ENCODE peak calls at places on chromosome 2, in four cellular contexts. B, V, L and C are unnamed samples.

GRCh38 chr2:40760071-40760666 is 308.3 kb upstream of the SLC8A1 start:
- DNase-seq in B (peak; percentile 57), V (peak; percentile 69), L (no peak), C (peak; percentile 74)

GRCh38 chr2:238821391-238821790 is 26.5 kb upstream of the TWIST2 start:
- DNase-seq in B (no peak), V (peak; percentile 39), L (no peak), C (no peak)

GRCh38 chr2:160390544-160391258 is 102.9 kb downstream of the RBMS1 start:
- DNase-seq in B (no peak), V (peak; percentile 76), L (no peak), C (no peak)

GRCh38 chr2:227222292-227222691 is 57.9 kb downstream of the COL4A3 start:
- DNase-seq in B (no peak), V (no peak), L (no peak), C (no peak)

GRCh38 chr2:231910771-231911170 is 15.4 kb downstream of the NPPC start:
- DNase-seq in B (no peak), V (no peak), L (no peak), C (no peak)

GRCh38 chr2:11473604-11474440 is 7.9 kb upstream of the E2F6 start:
- DNase-seq in B (no peak), V (no peak), L (no peak), C (peak; percentile 23)

GRCh38 chr2:129402076-129402475 is 577.4 kb upstream of the RAB6C start:
- DNase-seq in B (no peak), V (no peak), L (no peak), C (no peak)

GRCh38 chr2:197873293-197873701 is 68.9 kb downstream of the PLCL1 start:
- DNase-seq in B (peak; percentile 63), V (peak; percentile 83), L (peak; percentile 15), C (peak; percentile 85)

GRCh38 chr2:54456526-54457325 is 599 bp downstream of the SPTBN1 start:
- DNase-seq in B (peak; percentile 44), V (peak; percentile 19), L (no peak), C (peak; percentile 59)
- H3K18ac ChIP-seq in B (no peak overlapping the region), V (no peak overlapping the region), L (no peak overlapping the region), C (peak overlapping the region; percentile 95)

GRCh38 chr2:2862386-2862785 is 515.2 kb downstream of the EIPR1 start:
- DNase-seq in B (no peak), V (no peak), L (no peak), C (no peak)

GRCh38 chr2:2859164-2859563 is 518.5 kb downstream of the EIPR1 start:
- DNase-seq in B (no peak), V (no peak), L (no peak), C (no peak)

GRCh38 chr2:2860583-2861300 is 516.9 kb downstream of the EIPR1 start:
- DNase-seq in B (no peak), V (no peak), L (no peak), C (no peak)

GRCh38 chr2:2861666-2862240 is 515.9 kb downstream of the EIPR1 start:
- DNase-seq in B (no peak), V (no peak), L (no peak), C (no peak)

DNA sequence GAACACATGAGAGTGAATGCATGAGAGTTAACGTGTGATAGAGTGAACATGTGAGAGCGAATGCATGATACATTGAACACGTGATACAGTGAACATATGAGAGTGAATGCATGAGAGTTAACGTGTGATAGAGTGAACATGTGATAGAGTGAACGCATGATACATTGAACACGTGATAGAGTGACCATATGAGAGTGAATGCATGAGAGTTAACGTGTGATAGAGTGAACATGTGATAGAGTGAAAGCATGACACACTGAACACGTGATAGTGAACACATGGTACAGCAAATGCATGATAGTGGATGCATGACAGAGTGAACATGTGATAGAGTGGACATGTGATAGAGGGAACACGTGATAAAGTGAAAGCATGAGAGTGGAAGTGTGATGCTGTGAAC is 517.9 kb downstream of the EIPR1 start:
- DNase-seq in B (no peak), V (no peak), L (no peak), C (no peak)
- H3K56ac ChIP-seq in B (no peak overlapping the region), V (no peak overlapping the region), L (no peak overlapping the region), C (no peak overlapping the region)

GRCh38 chr2:241213567-241213966 is 25.1 kb downstream of the ANO7 start:
- DNase-seq in B (no peak), V (no peak), L (no peak), C (no peak)
- H3K18ac ChIP-seq in B (no peak overlapping the region), V (no peak overlapping the region), L (no peak overlapping the region), C (no peak overlapping the region)

DNA sequence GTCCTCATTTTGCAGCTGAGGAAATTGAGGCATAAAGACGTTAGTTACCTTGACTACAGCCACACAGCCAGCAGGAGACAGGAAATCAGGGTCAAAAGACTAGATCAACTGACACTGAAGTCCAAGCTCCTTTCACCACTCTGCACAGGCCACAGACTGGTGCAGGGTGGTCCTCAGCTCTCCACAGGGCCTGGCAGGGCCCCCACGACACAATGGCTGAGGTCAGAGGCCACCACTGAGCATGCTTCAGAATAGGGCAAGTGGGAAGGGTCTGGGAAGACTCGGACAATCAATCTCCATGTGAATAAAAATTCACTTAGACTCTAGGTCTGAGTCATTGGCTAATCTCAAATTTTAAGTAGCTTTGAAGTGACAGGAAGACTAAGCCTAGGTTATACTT is 201.8 kb downstream of the ALK start:
- DNase-seq in B (no peak), V (no peak), L (no peak), C (no peak)
- H3K56ac ChIP-seq in B (no peak overlapping the region), V (no peak overlapping the region), L (no peak overlapping the region), C (no peak overlapping the region)

GRCh38 chr2:144012304-144012703 is 507.6 kb downstream of the ZEB2 start:
- DNase-seq in B (no peak), V (no peak), L (no peak), C (no peak)
- H3K18ac ChIP-seq in B (no peak overlapping the region), V (no peak overlapping the region), L (no peak overlapping the region), C (no peak overlapping the region)

GRCh38 chr2:7904319-7904718 is 777.5 kb upstream of the ID2 start:
- DNase-seq in B (no peak), V (no peak), L (no peak), C (no peak)

GRCh38 chr2:7905756-7906155 is 776.1 kb upstream of the ID2 start:
- DNase-seq in B (no peak), V (no peak), L (no peak), C (no peak)

GRCh38 chr2:7910752-7911151 is 771.1 kb upstream of the ID2 start:
- DNase-seq in B (no peak), V (no peak), L (no peak), C (no peak)

GRCh38 chr2:7911196-7911595 is 770.7 kb upstream of the ID2 start:
- DNase-seq in B (no peak), V (no peak), L (no peak), C (no peak)

DNA sequence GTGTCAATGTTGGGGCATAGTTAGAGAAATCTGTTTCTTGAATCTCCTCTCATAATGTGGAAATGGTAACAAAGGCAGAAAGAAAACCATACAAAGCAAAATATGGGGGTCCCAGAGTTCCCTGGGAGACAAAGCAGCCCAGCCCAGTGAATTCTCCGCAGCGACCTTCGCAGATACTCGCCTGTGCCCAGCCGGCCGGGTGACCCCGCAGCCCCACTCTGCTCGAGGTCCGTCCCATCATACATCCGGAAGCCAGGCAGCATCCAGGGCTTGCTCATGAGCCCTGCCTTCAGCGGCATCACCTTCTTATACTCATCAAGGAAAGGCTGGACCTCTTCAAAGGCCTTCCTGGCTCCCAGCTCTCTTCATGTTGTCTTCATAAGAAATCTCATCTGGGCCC is 774.8 kb upstream of the ID2 start:
- DNase-seq in B (no peak), V (no peak), L (no peak), C (no peak)
- H3K56ac ChIP-seq in B (no peak overlapping the region), V (no peak overlapping the region), L (no peak overlapping the region), C (no peak overlapping the region)